ENCODE peak calls at places on chromosomes 3 and 15, in nine cellular contexts. One of them, this sample, is unnamed.

GRCh38 chr3:104367000-104367399 is 999.7 kb upstream of the ALCAM start:
- DNase-seq in tibial artery: no peak
- DNase-seq in choroid plexus epithelial cell: no peak
- DNase-seq in NCI-H345: no peak
- DNase-seq in NCI-H1105: no peak
- DNase-seq in posterior cingulate gyrus: no peak
- DNase-seq in MCF 10A: no peak
- DNase-seq in dermis microvascular lymphatic vessel endothelial cell: no peak
- DNase-seq in stimulated activated CD8-positive, alpha-beta memory T cell treated with anti-CD3 and anti-CD28 coated beads, Interleukin-12 subunit alpha, Interleukin-12 subunit beta, amount 100 ng/mL, for 1 hour: no peak
- DNase-seq in this sample: no peak

GRCh38 chr3:170738756-170739155 is 131.2 kb downstream of the RPL22L1 start:
- DNase-seq in NCI-H345: no peak
- DNase-seq in NCI-H1105: no peak
- DNase-seq in dermis microvascular lymphatic vessel endothelial cell: no peak
- DNase-seq in choroid plexus epithelial cell: no peak
- DNase-seq in posterior cingulate gyrus: no peak
- DNase-seq in stimulated activated CD8-positive, alpha-beta memory T cell treated with anti-CD3 and anti-CD28 coated beads, Interleukin-12 subunit alpha, Interleukin-12 subunit beta, amount 100 ng/mL, for 1 hour: no peak
- DNase-seq in MCF 10A: no peak
- DNase-seq in tibial artery: no peak
- DNase-seq in this sample: no peak

GRCh38 chr15:64586259-64586658 is 125.9 kb downstream of the ZNF609 start:
- DNase-seq in stimulated activated CD8-positive, alpha-beta memory T cell treated with anti-CD3 and anti-CD28 coated beads, Interleukin-12 subunit alpha, Interleukin-12 subunit beta, amount 100 ng/mL, for 1 hour: no peak
- DNase-seq in tibial artery: no peak
- DNase-seq in NCI-H1105: no peak
- DNase-seq in NCI-H345: no peak
- DNase-seq in posterior cingulate gyrus: no peak
- DNase-seq in choroid plexus epithelial cell: no peak
- DNase-seq in dermis microvascular lymphatic vessel endothelial cell: no peak
- DNase-seq in MCF 10A: no peak
- DNase-seq in this sample: no peak

GRCh38 chr3:13345772-13346171 is 74.3 kb downstream of the NUP210 start:
- DNase-seq in dermis microvascular lymphatic vessel endothelial cell: no peak
- DNase-seq in tibial artery: no peak
- DNase-seq in choroid plexus epithelial cell: no peak
- DNase-seq in stimulated activated CD8-positive, alpha-beta memory T cell treated with anti-CD3 and anti-CD28 coated beads, Interleukin-12 subunit alpha, Interleukin-12 subunit beta, amount 100 ng/mL, for 1 hour: no peak
- DNase-seq in MCF 10A: no peak
- DNase-seq in posterior cingulate gyrus: no peak
- DNase-seq in NCI-H1105: no peak
- DNase-seq in NCI-H345: no peak
- DNase-seq in this sample: no peak

GRCh38 chr3:148329481-148330220 is 368.1 kb upstream of the AGTR1 start:
- DNase-seq in MCF 10A: no peak
- DNase-seq in choroid plexus epithelial cell: peak
- DNase-seq in posterior cingulate gyrus: no peak
- DNase-seq in dermis microvascular lymphatic vessel endothelial cell: no peak
- DNase-seq in NCI-H1105: no peak
- DNase-seq in stimulated activated CD8-positive, alpha-beta memory T cell treated with anti-CD3 and anti-CD28 coated beads, Interleukin-12 subunit alpha, Interleukin-12 subunit beta, amount 100 ng/mL, for 1 hour: no peak
- DNase-seq in NCI-H345: peak
- DNase-seq in tibial artery: no peak
- DNase-seq in this sample: no peak

GRCh38 chr3:13112521-13113345 is 39.5 kb upstream of the IQSEC1 start:
- DNase-seq in NCI-H345: no peak
- DNase-seq in dermis microvascular lymphatic vessel endothelial cell: no peak
- DNase-seq in MCF 10A: no peak
- DNase-seq in NCI-H1105: no peak
- DNase-seq in tibial artery: peak
- DNase-seq in stimulated activated CD8-positive, alpha-beta memory T cell treated with anti-CD3 and anti-CD28 coated beads, Interleukin-12 subunit alpha, Interleukin-12 subunit beta, amount 100 ng/mL, for 1 hour: no peak
- DNase-seq in posterior cingulate gyrus: no peak
- DNase-seq in choroid plexus epithelial cell: no peak
- DNase-seq in this sample: no peak

GRCh38 chr15:31758126-31758525 is 272.2 kb upstream of the CHRNA7 start:
- DNase-seq in NCI-H1105: no peak
- DNase-seq in posterior cingulate gyrus: peak
- DNase-seq in MCF 10A: peak
- DNase-seq in stimulated activated CD8-positive, alpha-beta memory T cell treated with anti-CD3 and anti-CD28 coated beads, Interleukin-12 subunit alpha, Interleukin-12 subunit beta, amount 100 ng/mL, for 1 hour: no peak
- DNase-seq in NCI-H345: peak
- DNase-seq in choroid plexus epithelial cell: peak
- DNase-seq in dermis microvascular lymphatic vessel endothelial cell: peak
- DNase-seq in tibial artery: no peak
- DNase-seq in this sample: peak

GRCh38 chr15:55758580-55758986 is 15.6 kb upstream of the PRTG start:
- DNase-seq in choroid plexus epithelial cell: peak
- DNase-seq in dermis microvascular lymphatic vessel endothelial cell: no peak
- DNase-seq in MCF 10A: no peak
- DNase-seq in NCI-H1105: no peak
- DNase-seq in NCI-H345: no peak
- DNase-seq in stimulated activated CD8-positive, alpha-beta memory T cell treated with anti-CD3 and anti-CD28 coated beads, Interleukin-12 subunit alpha, Interleukin-12 subunit beta, amount 100 ng/mL, for 1 hour: no peak
- DNase-seq in tibial artery: no peak
- DNase-seq in posterior cingulate gyrus: no peak
- DNase-seq in this sample: no peak

GRCh38 chr3:172373912-172374311 is 74.3 kb downstream of the GHSR start:
- DNase-seq in posterior cingulate gyrus: no peak
- DNase-seq in MCF 10A: no peak
- DNase-seq in dermis microvascular lymphatic vessel endothelial cell: no peak
- DNase-seq in choroid plexus epithelial cell: no peak
- DNase-seq in stimulated activated CD8-positive, alpha-beta memory T cell treated with anti-CD3 and anti-CD28 coated beads, Interleukin-12 subunit alpha, Interleukin-12 subunit beta, amount 100 ng/mL, for 1 hour: no peak
- DNase-seq in NCI-H1105: no peak
- DNase-seq in tibial artery: no peak
- DNase-seq in NCI-H345: no peak
- DNase-seq in this sample: no peak

GRCh38 chr15:51144021-51144532 is 49.4 kb upstream of the TNFAIP8L3 start:
- DNase-seq in NCI-H345: no peak
- DNase-seq in dermis microvascular lymphatic vessel endothelial cell: no peak
- DNase-seq in NCI-H1105: no peak
- DNase-seq in tibial artery: no peak
- DNase-seq in stimulated activated CD8-positive, alpha-beta memory T cell treated with anti-CD3 and anti-CD28 coated beads, Interleukin-12 subunit alpha, Interleukin-12 subunit beta, amount 100 ng/mL, for 1 hour: no peak
- DNase-seq in MCF 10A: peak
- DNase-seq in choroid plexus epithelial cell: peak
- DNase-seq in posterior cingulate gyrus: no peak
- DNase-seq in this sample: no peak

GRCh38 chr3:38314767-38315487 is 31.7 kb upstream of the XYLB start:
- DNase-seq in posterior cingulate gyrus: no peak
- DNase-seq in tibial artery: no peak
- DNase-seq in MCF 10A: no peak
- DNase-seq in choroid plexus epithelial cell: peak
- DNase-seq in stimulated activated CD8-positive, alpha-beta memory T cell treated with anti-CD3 and anti-CD28 coated beads, Interleukin-12 subunit alpha, Interleukin-12 subunit beta, amount 100 ng/mL, for 1 hour: no peak
- DNase-seq in dermis microvascular lymphatic vessel endothelial cell: no peak
- DNase-seq in NCI-H345: no peak
- DNase-seq in NCI-H1105: no peak
- DNase-seq in this sample: no peak

GRCh38 chr3:111751961-111752360 is 107.1 kb upstream of the PHLDB2 start:
- DNase-seq in tibial artery: no peak
- DNase-seq in posterior cingulate gyrus: no peak
- DNase-seq in choroid plexus epithelial cell: peak
- DNase-seq in stimulated activated CD8-positive, alpha-beta memory T cell treated with anti-CD3 and anti-CD28 coated beads, Interleukin-12 subunit alpha, Interleukin-12 subunit beta, amount 100 ng/mL, for 1 hour: no peak
- DNase-seq in MCF 10A: no peak
- DNase-seq in NCI-H345: no peak
- DNase-seq in dermis microvascular lymphatic vessel endothelial cell: no peak
- DNase-seq in NCI-H1105: no peak
- DNase-seq in this sample: no peak

GRCh38 chr3:45762647-45763330 is 33.5 kb downstream of the SLC6A20 start:
- DNase-seq in stimulated activated CD8-positive, alpha-beta memory T cell treated with anti-CD3 and anti-CD28 coated beads, Interleukin-12 subunit alpha, Interleukin-12 subunit beta, amount 100 ng/mL, for 1 hour: no peak
- DNase-seq in MCF 10A: no peak
- DNase-seq in posterior cingulate gyrus: no peak
- DNase-seq in choroid plexus epithelial cell: no peak
- DNase-seq in NCI-H1105: no peak
- DNase-seq in dermis microvascular lymphatic vessel endothelial cell: no peak
- DNase-seq in NCI-H345: no peak
- DNase-seq in tibial artery: no peak
- DNase-seq in this sample: no peak

GRCh38 chr15:60729850-60730458 is 251.0 kb upstream of the ICE2 start:
- DNase-seq in posterior cingulate gyrus: no peak
- DNase-seq in choroid plexus epithelial cell: no peak
- DNase-seq in dermis microvascular lymphatic vessel endothelial cell: no peak
- DNase-seq in tibial artery: no peak
- DNase-seq in NCI-H345: no peak
- DNase-seq in MCF 10A: no peak
- DNase-seq in NCI-H1105: no peak
- DNase-seq in stimulated activated CD8-positive, alpha-beta memory T cell treated with anti-CD3 and anti-CD28 coated beads, Interleukin-12 subunit alpha, Interleukin-12 subunit beta, amount 100 ng/mL, for 1 hour: no peak
- DNase-seq in this sample: no peak